ENCODE peak calls at places on chromosomes 13 and 19, in six cellular contexts. One of them, this sample, is unnamed.

GRCh38 chr19:41995959-41996797 is 2.1 kb upstream of the ATP1A3 start:
- DNase-seq in lower lobe of right lung: no peak
- DNase-seq in EH: no peak
- DNase-seq in activated CD4-positive, alpha-beta T cell treated with anti-CD3 and anti-CD28 coated beads, Interleukin-2, amount 50 U/mL, for 1 hour: no peak
- DNase-seq in A549: peak; percentile 63
- DNase-seq in NCI-H1092: peak; percentile 21
- DNase-seq in this sample: no peak

GRCh38 chr13:110136660-110137585 is 170.0 kb downstream of the COL4A1 start:
- DNase-seq in NCI-H1092: no peak
- DNase-seq in lower lobe of right lung: no peak
- DNase-seq in activated CD4-positive, alpha-beta T cell treated with anti-CD3 and anti-CD28 coated beads, Interleukin-2, amount 50 U/mL, for 1 hour: no peak
- DNase-seq in EH: no peak
- DNase-seq in A549: no peak
- DNase-seq in this sample: no peak

GRCh38 chr19:2049741-2050348 is 1.2 kb downstream of the MKNK2 start:
- DNase-seq in A549: peak; percentile 76
- DNase-seq in NCI-H1092: no peak
- DNase-seq in lower lobe of right lung: peak; percentile 94
- DNase-seq in activated CD4-positive, alpha-beta T cell treated with anti-CD3 and anti-CD28 coated beads, Interleukin-2, amount 50 U/mL, for 1 hour: peak; percentile 53
- DNase-seq in EH: peak; percentile 66
- DNase-seq in this sample: peak; percentile 88

GRCh38 chr13:35882722-35883497 is 248.3 kb downstream of the DCLK1 start:
- DNase-seq in A549: no peak
- DNase-seq in NCI-H1092: no peak
- DNase-seq in activated CD4-positive, alpha-beta T cell treated with anti-CD3 and anti-CD28 coated beads, Interleukin-2, amount 50 U/mL, for 1 hour: no peak
- DNase-seq in lower lobe of right lung: no peak
- DNase-seq in EH: peak; percentile 31
- DNase-seq in this sample: no peak

GRCh38 chr19:28435551-28436261 is 777.2 kb downstream of the UQCRFS1 start:
- DNase-seq in lower lobe of right lung: no peak
- DNase-seq in EH: no peak
- DNase-seq in activated CD4-positive, alpha-beta T cell treated with anti-CD3 and anti-CD28 coated beads, Interleukin-2, amount 50 U/mL, for 1 hour: no peak
- DNase-seq in A549: no peak
- DNase-seq in NCI-H1092: no peak
- DNase-seq in this sample: no peak

GRCh38 chr13:105343134-105343806 is 1192.2 kb downstream of the EFNB2 start:
- DNase-seq in NCI-H1092: no peak
- DNase-seq in EH: peak; percentile 54
- DNase-seq in A549: no peak
- DNase-seq in activated CD4-positive, alpha-beta T cell treated with anti-CD3 and anti-CD28 coated beads, Interleukin-2, amount 50 U/mL, for 1 hour: no peak
- DNase-seq in lower lobe of right lung: no peak
- DNase-seq in this sample: no peak

GRCh38 chr19:12284226-12284625 is 10.5 kb downstream of the ZNF44 start:
- DNase-seq in NCI-H1092: no peak
- DNase-seq in EH: no peak
- DNase-seq in activated CD4-positive, alpha-beta T cell treated with anti-CD3 and anti-CD28 coated beads, Interleukin-2, amount 50 U/mL, for 1 hour: no peak
- DNase-seq in lower lobe of right lung: no peak
- DNase-seq in A549: no peak
- DNase-seq in this sample: no peak

GRCh38 chr19:28878862-28879566 is 333.9 kb downstream of the UQCRFS1 start:
- DNase-seq in NCI-H1092: peak; percentile 64
- DNase-seq in A549: peak; percentile 83
- DNase-seq in EH: peak; percentile 77
- DNase-seq in activated CD4-positive, alpha-beta T cell treated with anti-CD3 and anti-CD28 coated beads, Interleukin-2, amount 50 U/mL, for 1 hour: peak; percentile 54
- DNase-seq in lower lobe of right lung: peak; percentile 64
- DNase-seq in this sample: peak; percentile 54

GRCh38 chr19:35265126-35265995 is 3.4 kb upstream of the USF2 start:
- DNase-seq in A549: no peak
- DNase-seq in EH: no peak
- DNase-seq in lower lobe of right lung: peak; percentile 24
- DNase-seq in NCI-H1092: no peak
- DNase-seq in activated CD4-positive, alpha-beta T cell treated with anti-CD3 and anti-CD28 coated beads, Interleukin-2, amount 50 U/mL, for 1 hour: no peak
- DNase-seq in this sample: no peak

GRCh38 chr13:65784088-65784816 is 1445.9 kb downstream of the PCDH9 start:
- DNase-seq in A549: no peak
- DNase-seq in EH: no peak
- DNase-seq in NCI-H1092: no peak
- DNase-seq in activated CD4-positive, alpha-beta T cell treated with anti-CD3 and anti-CD28 coated beads, Interleukin-2, amount 50 U/mL, for 1 hour: no peak
- DNase-seq in lower lobe of right lung: no peak
- DNase-seq in this sample: peak; percentile 34

GRCh38 chr19:11556634-11557420 is 2.2 kb downstream of the ELOF1 start:
- DNase-seq in lower lobe of right lung: no peak
- DNase-seq in activated CD4-positive, alpha-beta T cell treated with anti-CD3 and anti-CD28 coated beads, Interleukin-2, amount 50 U/mL, for 1 hour: no peak
- DNase-seq in EH: no peak
- DNase-seq in NCI-H1092: no peak
- DNase-seq in A549: no peak
- DNase-seq in this sample: no peak

GRCh38 chr19:10043286-10043927 is 30.1 kb downstream of the RDH8 start:
- DNase-seq in lower lobe of right lung: no peak
- DNase-seq in EH: peak; percentile 6
- DNase-seq in A549: no peak
- DNase-seq in NCI-H1092: no peak
- DNase-seq in activated CD4-positive, alpha-beta T cell treated with anti-CD3 and anti-CD28 coated beads, Interleukin-2, amount 50 U/mL, for 1 hour: no peak
- DNase-seq in this sample: no peak

GRCh38 chr13:61247149-61247936 is 168.3 kb downstream of the PCDH20 start:
- DNase-seq in lower lobe of right lung: no peak
- DNase-seq in A549: no peak
- DNase-seq in NCI-H1092: no peak
- DNase-seq in EH: no peak
- DNase-seq in activated CD4-positive, alpha-beta T cell treated with anti-CD3 and anti-CD28 coated beads, Interleukin-2, amount 50 U/mL, for 1 hour: no peak
- DNase-seq in this sample: peak; percentile 21

GRCh38 chr13:91014696-91015095 is 332.8 kb upstream of the MIR17HG start:
- DNase-seq in EH: no peak
- DNase-seq in lower lobe of right lung: no peak
- DNase-seq in NCI-H1092: no peak
- DNase-seq in A549: no peak
- DNase-seq in activated CD4-positive, alpha-beta T cell treated with anti-CD3 and anti-CD28 coated beads, Interleukin-2, amount 50 U/mL, for 1 hour: no peak
- DNase-seq in this sample: no peak

GRCh38 chr19:44925114-44925891 is 10.9 kb downstream of the APOC1 start:
- DNase-seq in A549: no peak
- DNase-seq in lower lobe of right lung: peak; percentile 83
- DNase-seq in EH: peak; percentile 72
- DNase-seq in NCI-H1092: no peak
- DNase-seq in activated CD4-positive, alpha-beta T cell treated with anti-CD3 and anti-CD28 coated beads, Interleukin-2, amount 50 U/mL, for 1 hour: no peak
- DNase-seq in this sample: peak; percentile 82

GRCh38 chr13:36436811-36437210 is 4.5 kb downstream of the CCNA1 start:
- DNase-seq in NCI-H1092: no peak
- DNase-seq in activated CD4-positive, alpha-beta T cell treated with anti-CD3 and anti-CD28 coated beads, Interleukin-2, amount 50 U/mL, for 1 hour: no peak
- DNase-seq in A549: no peak
- DNase-seq in EH: no peak
- DNase-seq in lower lobe of right lung: no peak
- DNase-seq in this sample: no peak

GRCh38 chr19:33251526-33252090 is 26.0 kb upstream of the SLC7A10 start:
- DNase-seq in A549: no peak
- DNase-seq in EH: no peak
- DNase-seq in activated CD4-positive, alpha-beta T cell treated with anti-CD3 and anti-CD28 coated beads, Interleukin-2, amount 50 U/mL, for 1 hour: no peak
- DNase-seq in lower lobe of right lung: peak; percentile 21
- DNase-seq in NCI-H1092: no peak
- DNase-seq in this sample: no peak

GRCh38 chr19:38142176-38143035 is 81.6 kb downstream of the DPF1 start:
- DNase-seq in EH: peak; percentile 59
- DNase-seq in NCI-H1092: peak; percentile 26
- DNase-seq in activated CD4-positive, alpha-beta T cell treated with anti-CD3 and anti-CD28 coated beads, Interleukin-2, amount 50 U/mL, for 1 hour: peak; percentile 29
- DNase-seq in lower lobe of right lung: no peak
- DNase-seq in A549: peak; percentile 81
- DNase-seq in this sample: peak; percentile 33

GRCh38 chr19:16112778-16113177 is 1.1 kb downstream of the RAB8A start:
- DNase-seq in activated CD4-positive, alpha-beta T cell treated with anti-CD3 and anti-CD28 coated beads, Interleukin-2, amount 50 U/mL, for 1 hour: no peak
- DNase-seq in A549: no peak
- DNase-seq in lower lobe of right lung: no peak
- DNase-seq in NCI-H1092: no peak
- DNase-seq in EH: no peak
- DNase-seq in this sample: peak; percentile 12

GRCh38 chr19:12984683-12985048 is 10.6 kb upstream of the NFIX start:
- DNase-seq in activated CD4-positive, alpha-beta T cell treated with anti-CD3 and anti-CD28 coated beads, Interleukin-2, amount 50 U/mL, for 1 hour: no peak
- DNase-seq in lower lobe of right lung: no peak
- DNase-seq in A549: no peak
- DNase-seq in NCI-H1092: peak; percentile 25
- DNase-seq in EH: no peak
- DNase-seq in this sample: no peak

GRCh38 chr19:4647676-4648644 is 8.6 kb downstream of the TNFAIP8L1 start:
- DNase-seq in A549: no peak
- DNase-seq in lower lobe of right lung: no peak
- DNase-seq in activated CD4-positive, alpha-beta T cell treated with anti-CD3 and anti-CD28 coated beads, Interleukin-2, amount 50 U/mL, for 1 hour: no peak
- DNase-seq in NCI-H1092: no peak
- DNase-seq in EH: no peak
- DNase-seq in this sample: no peak

GRCh38 chr19:40689339-40690049 is 957 bp downstream of the NUMBL start:
- DNase-seq in A549: no peak
- DNase-seq in EH: peak; percentile 31
- DNase-seq in activated CD4-positive, alpha-beta T cell treated with anti-CD3 and anti-CD28 coated beads, Interleukin-2, amount 50 U/mL, for 1 hour: no peak
- DNase-seq in NCI-H1092: no peak
- DNase-seq in lower lobe of right lung: no peak
- DNase-seq in this sample: peak; percentile 74

GRCh38 chr13:33637978-33638743 is 179.8 kb upstream of the RFC3 start:
- DNase-seq in A549: no peak
- DNase-seq in EH: peak; percentile 73
- DNase-seq in activated CD4-positive, alpha-beta T cell treated with anti-CD3 and anti-CD28 coated beads, Interleukin-2, amount 50 U/mL, for 1 hour: no peak
- DNase-seq in lower lobe of right lung: no peak
- DNase-seq in NCI-H1092: no peak
- DNase-seq in this sample: no peak

GRCh38 chr19:49469828-49470614 is 4.0 kb upstream of the FLT3LG start:
- DNase-seq in activated CD4-positive, alpha-beta T cell treated with anti-CD3 and anti-CD28 coated beads, Interleukin-2, amount 50 U/mL, for 1 hour: peak; percentile 67
- DNase-seq in A549: peak; percentile 49
- DNase-seq in lower lobe of right lung: no peak
- DNase-seq in EH: no peak
- DNase-seq in NCI-H1092: no peak
- DNase-seq in this sample: peak; percentile 77

GRCh38 chr13:50757021-50757420 is 86.5 kb downstream of the DLEU7 start:
- DNase-seq in activated CD4-positive, alpha-beta T cell treated with anti-CD3 and anti-CD28 coated beads, Interleukin-2, amount 50 U/mL, for 1 hour: no peak
- DNase-seq in A549: no peak
- DNase-seq in NCI-H1092: no peak
- DNase-seq in EH: no peak
- DNase-seq in lower lobe of right lung: no peak
- DNase-seq in this sample: no peak

GRCh38 chr19:43524922-43525835 is 1.8 kb downstream of the ETHE1 start:
- DNase-seq in NCI-H1092: no peak
- DNase-seq in lower lobe of right lung: peak; percentile 76
- DNase-seq in EH: peak; percentile 66
- DNase-seq in A549: peak; percentile 85
- DNase-seq in activated CD4-positive, alpha-beta T cell treated with anti-CD3 and anti-CD28 coated beads, Interleukin-2, amount 50 U/mL, for 1 hour: no peak
- DNase-seq in this sample: peak; percentile 87

GRCh38 chr19:56671613-56671994 is at the start of gene ZNF835:
- DNase-seq in EH: no peak
- DNase-seq in A549: no peak
- DNase-seq in activated CD4-positive, alpha-beta T cell treated with anti-CD3 and anti-CD28 coated beads, Interleukin-2, amount 50 U/mL, for 1 hour: peak; percentile 74
- DNase-seq in NCI-H1092: peak; percentile 18
- DNase-seq in lower lobe of right lung: peak; percentile 94
- DNase-seq in this sample: peak; percentile 84

GRCh38 chr19:13206581-13206980 is 56.4 kb downstream of the IER2 start:
- DNase-seq in NCI-H1092: no peak
- DNase-seq in EH: no peak
- DNase-seq in activated CD4-positive, alpha-beta T cell treated with anti-CD3 and anti-CD28 coated beads, Interleukin-2, amount 50 U/mL, for 1 hour: no peak
- DNase-seq in A549: no peak
- DNase-seq in lower lobe of right lung: no peak
- DNase-seq in this sample: no peak

GRCh38 chr13:112685856-112686255 is 4.0 kb upstream of the ATP11A start:
- DNase-seq in A549: no peak
- DNase-seq in EH: no peak
- DNase-seq in activated CD4-positive, alpha-beta T cell treated with anti-CD3 and anti-CD28 coated beads, Interleukin-2, amount 50 U/mL, for 1 hour: no peak
- DNase-seq in lower lobe of right lung: no peak
- DNase-seq in NCI-H1092: no peak
- DNase-seq in this sample: no peak

GRCh38 chr19:14061081-14061749 is 661 bp downstream of the PALM3 start:
- DNase-seq in lower lobe of right lung: no peak
- DNase-seq in activated CD4-positive, alpha-beta T cell treated with anti-CD3 and anti-CD28 coated beads, Interleukin-2, amount 50 U/mL, for 1 hour: no peak
- DNase-seq in NCI-H1092: no peak
- DNase-seq in EH: no peak
- DNase-seq in A549: no peak
- DNase-seq in this sample: no peak